ENCODE peak calls at places on chromosomes 5 and 9, in eight cellular contexts. A is HTR-8/SVneo, W is LHCN-M2, J is NCI-H2171 treated with DMSO at 0.1 percent for 48 hours, X is prostate gland, P is putamen, K is HT-29, Y is activated T-cell treated with anti-CD3 and anti-CD28 coated beads for 1 hour. I is an unnamed sample.

GRCh38 chr9:4581031-4581760 is 80.9 kb upstream of the PLPP6 start:
- DNase-seq in J (no peak), P (no peak), X (no peak), A (no peak), K (no peak), W (peak; percentile 23), Y (no peak), I (peak; percentile 77)

GRCh38 chr5:160327829-160328228 is 15.5 kb upstream of the CCNJL start:
- DNase-seq in J (peak; percentile 10), A (no peak), P (no peak), X (no peak), W (no peak), Y (no peak), K (no peak), I (no peak)

GRCh38 chr5:143101740-143102386 is 301.6 kb downstream of the NR3C1 start:
- DNase-seq in X (no peak), W (no peak), J (no peak), A (no peak), K (no peak), P (no peak), Y (no peak), I (no peak)

GRCh38 chr5:176513788-176514187 is 23.4 kb downstream of the RNF44 start:
- DNase-seq in J (no peak), W (no peak), Y (no peak), K (no peak), A (no peak), P (no peak), X (no peak), I (no peak)

GRCh38 chr9:98101868-98102273 is 17.2 kb downstream of the TRIM14 start:
- DNase-seq in Y (peak; percentile 64), A (no peak), J (peak; percentile 87), X (no peak), W (no peak), P (no peak), K (no peak), I (peak; percentile 84)

GRCh38 chr9:129237195-129237611 is 59.1 kb upstream of the IER5L start:
- DNase-seq in Y (peak; percentile 35), X (no peak), P (peak; percentile 77), A (peak; percentile 40), K (no peak), W (peak; percentile 30), J (no peak), I (no peak)

GRCh38 chr9:3282365-3282764 is 243.4 kb downstream of the RFX3 start:
- DNase-seq in W (no peak), X (no peak), A (no peak), Y (no peak), P (no peak), J (no peak), K (no peak), I (no peak)

GRCh38 chr5:57566914-57567313 is 84.3 kb upstream of the ACTBL2 start:
- DNase-seq in P (no peak), X (no peak), K (no peak), A (no peak), J (peak; percentile 1), W (peak; percentile 81), Y (no peak), I (no peak)

GRCh38 chr5:163705983-163706771 is 200.8 kb downstream of the MAT2B start:
- DNase-seq in J (peak; percentile 11), P (no peak), X (no peak), Y (no peak), W (peak; percentile 7), A (no peak), K (no peak), I (no peak)

GRCh38 chr9:83280259-83280658 is 217.3 kb upstream of the RASEF start:
- DNase-seq in X (no peak), J (no peak), W (peak; percentile 68), Y (no peak), K (no peak), A (no peak), P (no peak), I (no peak)

GRCh38 chr9:135811796-135812195 is 95.5 kb downstream of the CAMSAP1 start:
- DNase-seq in P (peak; percentile 32), X (no peak), Y (no peak), K (no peak), J (peak; percentile 97), W (peak; percentile 71), A (no peak), I (no peak)

GRCh38 chr5:15450949-15451348 is 49.0 kb upstream of the FBXL7 start:
- DNase-seq in W (no peak), P (no peak), K (no peak), J (no peak), A (no peak), X (no peak), Y (no peak), I (no peak)

GRCh38 chr5:59845733-59846132 is 47.8 kb downstream of the PDE4D start:
- DNase-seq in W (peak; percentile 28), X (no peak), Y (no peak), J (no peak), P (no peak), A (no peak), K (no peak), I (no peak)

GRCh38 chr9:130780865-130781504 is 54.1 kb upstream of the ABL1 start:
- DNase-seq in W (peak; percentile 98), X (no peak), J (no peak), K (no peak), A (peak; percentile 71), Y (no peak), P (no peak), I (peak; percentile 60)

GRCh38 chr9:37678789-37679273 is 28.1 kb downstream of the FRMPD1 start:
- DNase-seq in Y (no peak), P (no peak), W (peak; percentile 65), X (no peak), A (no peak), J (no peak), K (no peak), I (no peak)